ENCODE peak calls at places on chromosome 11, in six cellular contexts. K is HCT116, B is GM23338, V is SK-N-SH, W is neural progenitor cell, R is PC-3. D is an unnamed sample.
A peak's percentile ranks its signal among the peaks of the same experiment; 100 is the strongest.

GRCh38 chr11:40314327-40314726 is 1145.1 kb downstream of the LRRC4C start:
- DNase-seq in V (no peak), R (no peak), W (no peak), B (no peak), K (no peak), D (no peak)

GRCh38 chr11:96242971-96243647 is 99.9 kb downstream of the MAML2 start:
- DNase-seq in R (peak; percentile 95), K (peak; percentile 92), V (peak; percentile 89), W (peak; percentile 87), B (peak; percentile 95), D (no peak)

GRCh38 chr11:117828641-117829368 is 4.3 kb upstream of the FXYD2 start:
- DNase-seq in R (peak; percentile 40), K (no peak), B (no peak), W (no peak), V (no peak), D (no peak)

GRCh38 chr11:46112961-46113617 is 8.2 kb downstream of the PHF21A start:
- DNase-seq in K (peak; percentile 67), W (peak; percentile 73), B (peak; percentile 93), R (peak; percentile 60), V (peak; percentile 64), D (peak; percentile 61)

GRCh38 chr11:3232956-3233355 is 739 bp upstream of the MRGPRE start:
- DNase-seq in W (no peak), K (no peak), B (no peak), V (no peak), R (no peak), D (no peak)

GRCh38 chr11:709109-709997 is 3.3 kb downstream of the EPS8L2 start:
- DNase-seq in V (peak; percentile 37), K (no peak), R (no peak), W (no peak), B (no peak), D (no peak)

GRCh38 chr11:10414659-10415058 is 40.4 kb upstream of the AMPD3 start:
- DNase-seq in W (no peak), B (peak; percentile 27), R (no peak), V (no peak), K (no peak), D (peak; percentile 90)

GRCh38 chr11:96893988-96894387 is 504.2 kb downstream of the JRKL start:
- DNase-seq in R (no peak), V (no peak), K (no peak), W (no peak), B (peak; percentile 59), D (no peak)

GRCh38 chr11:72721689-72722049 is 30.5 kb downstream of the ARAP1 start:
- DNase-seq in V (no peak), B (no peak), W (no peak), K (no peak), R (no peak), D (peak; percentile 41)

GRCh38 chr11:9688716-9689511 is 25.0 kb downstream of the SWAP70 start:
- DNase-seq in K (no peak), V (peak; percentile 55), W (peak; percentile 52), B (no peak), R (peak; percentile 49), D (no peak)

GRCh38 chr11:114307524-114308203 is 11.5 kb downstream of the NNMT start:
- DNase-seq in R (peak; percentile 63), V (no peak), B (no peak), K (no peak), W (no peak), D (no peak)

GRCh38 chr11:126929186-126930085 is 71.1 kb downstream of the KIRREL3 start:
- DNase-seq in K (no peak), W (no peak), V (no peak), R (no peak), B (no peak), D (no peak)

GRCh38 chr11:134468081-134468668 is 56.1 kb upstream of the B3GAT1 start:
- DNase-seq in V (no peak), R (no peak), W (no peak), B (no peak), K (no peak), D (no peak)

GRCh38 chr11:91136631-91137030 is 913.8 kb upstream of the CHORDC1 start:
- DNase-seq in B (no peak), W (no peak), K (no peak), V (no peak), R (peak; percentile 46), D (no peak)

GRCh38 chr11:17864478-17864941 is 129.9 kb downstream of the KCNC1 start:
- DNase-seq in K (no peak), B (peak; percentile 77), W (peak; percentile 44), R (peak; percentile 49), V (no peak), D (peak; percentile 29)

GRCh38 chr11:34654491-34655334 is 33.8 kb downstream of the EHF start:
- DNase-seq in R (peak; percentile 97), B (peak; percentile 70), K (peak; percentile 81), W (no peak), V (no peak), D (no peak)

GRCh38 chr11:69193151-69193550 is 37.4 kb downstream of the SMIM38 start:
- DNase-seq in B (no peak), V (peak; percentile 75), R (no peak), W (no peak), K (no peak), D (no peak)

GRCh38 chr11:116225784-116226410 is 546.9 kb downstream of the BUD13 start:
- DNase-seq in W (no peak), R (no peak), V (no peak), K (no peak), B (no peak), D (no peak)

GRCh38 chr11:35717520-35717919 is 54.9 kb downstream of the TRIM44 start:
- DNase-seq in V (no peak), W (no peak), B (no peak), R (no peak), K (no peak), D (no peak)

GRCh38 chr11:3158131-3158591 is 6.9 kb downstream of the OSBPL5 start:
- DNase-seq in W (no peak), R (no peak), K (no peak), V (no peak), B (no peak), D (no peak)

GRCh38 chr11:70312401-70313357 is 42.2 kb downstream of the PPFIA1 start:
- DNase-seq in W (no peak), R (no peak), V (no peak), K (no peak), B (peak; percentile 57), D (no peak)

GRCh38 chr11:71309611-71310010 is 57.2 kb upstream of the SHANK2 start:
- DNase-seq in B (no peak), R (no peak), V (no peak), K (no peak), W (no peak), D (no peak)

DNA sequence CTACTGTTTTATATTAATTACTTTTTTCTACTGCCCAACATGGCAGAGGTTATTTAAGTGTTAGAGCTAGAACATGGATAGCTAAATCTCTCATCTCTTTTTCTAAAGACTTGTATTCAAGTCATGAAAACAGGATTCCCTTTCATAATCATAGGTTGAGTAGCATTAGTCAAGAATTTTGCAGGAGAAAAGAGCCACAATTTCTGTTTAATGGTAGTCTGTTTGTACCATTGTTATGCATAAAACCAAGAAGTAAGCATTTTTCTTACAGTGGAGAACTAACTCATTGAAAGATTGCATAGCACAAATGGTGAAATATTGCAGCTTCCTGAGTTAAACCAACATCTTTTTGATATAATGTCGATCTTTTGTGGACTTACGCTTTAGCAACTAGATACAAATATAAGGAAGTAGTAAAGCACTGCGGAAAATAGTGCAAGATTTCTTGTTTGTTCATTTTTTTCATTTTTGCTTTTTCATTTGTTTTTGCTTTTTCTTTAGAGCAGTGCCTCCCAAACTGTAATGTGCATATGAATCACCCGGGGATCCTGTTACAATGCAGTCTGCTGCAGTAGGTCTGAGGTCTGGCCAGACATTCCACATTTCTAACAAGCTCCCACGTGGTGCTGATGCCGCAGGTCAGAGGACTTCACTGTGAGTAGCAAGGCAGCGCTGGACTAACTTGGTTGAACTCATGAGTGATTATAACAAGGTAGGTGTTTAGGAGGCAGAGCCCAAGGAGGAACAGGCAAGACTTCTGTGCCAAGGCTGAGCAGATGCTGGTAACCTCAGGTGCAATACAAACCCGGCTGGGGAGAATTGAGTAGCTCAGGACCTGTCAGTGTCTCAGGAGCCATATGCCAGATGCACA is 4.6 kb downstream of the ETS1 start:
- DNase-seq in W (peak; percentile 50), V (no peak), R (peak; percentile 97), B (peak; percentile 89), K (no peak), D (no peak)
- H3K4me3 ChIP-seq in W (no peak overlapping the region), V (no peak overlapping the region), R (peak overlapping the region; percentile 24), B (peak overlapping the region; percentile 71), K (no peak overlapping the region), D (no peak overlapping the region)

GRCh38 chr11:13680501-13681264 is 12.2 kb downstream of the FAR1 start:
- DNase-seq in B (peak; percentile 17), W (no peak), R (no peak), K (no peak), V (no peak), D (no peak)
- TF ChIP-seq EZH2phosphoT487 in B (no peak), W (no peak), R (no peak), K (no peak), V (no peak), D (no peak)

DNA sequence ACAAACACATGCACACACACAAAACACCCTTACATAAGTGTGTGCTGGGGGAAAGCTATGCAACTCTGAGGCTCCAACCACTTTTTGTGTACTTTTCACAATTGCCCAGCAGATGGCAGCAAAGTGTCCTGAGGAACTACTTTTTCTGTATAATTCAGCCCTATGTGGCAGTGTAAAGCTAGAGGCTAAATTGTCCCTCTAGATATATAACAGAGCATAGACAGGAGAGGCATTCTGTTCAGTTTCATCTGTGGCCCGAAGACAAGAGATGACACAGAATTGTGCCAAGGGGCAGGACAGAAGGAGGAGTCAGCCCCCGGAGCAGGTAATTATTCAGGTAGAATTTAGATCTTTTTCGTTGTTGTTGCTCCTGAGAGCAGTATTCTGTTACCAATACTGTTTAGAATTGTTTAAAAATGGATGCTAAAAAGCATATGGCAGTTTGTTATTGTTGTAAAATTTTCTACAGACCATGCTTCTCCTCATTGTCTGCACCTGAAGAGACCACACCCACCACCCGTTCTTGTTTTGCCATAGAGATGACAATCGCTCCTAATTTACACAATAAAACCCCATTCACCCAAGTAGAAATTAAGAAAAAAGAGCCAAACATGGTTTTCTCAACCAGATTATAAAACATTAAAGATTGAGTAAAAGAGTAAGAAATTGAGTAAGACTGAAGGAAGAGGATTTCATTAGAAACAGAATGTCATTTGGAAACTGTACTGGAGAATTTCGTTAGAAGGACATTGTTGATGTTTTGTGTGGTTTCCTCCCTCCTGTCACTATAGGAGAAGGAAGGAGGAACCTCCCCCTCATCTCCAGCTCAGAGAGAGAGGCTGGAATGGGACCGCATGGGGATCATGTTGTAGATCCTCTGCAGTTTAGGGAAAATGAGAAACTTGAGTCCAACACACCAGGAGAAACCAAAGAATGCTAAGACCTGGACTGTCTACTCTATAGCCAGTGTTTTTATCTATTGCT is 14.5 kb upstream of the MS4A7 start:
- DNase-seq in W (peak; percentile 76), R (peak; percentile 92), K (peak; percentile 42), B (peak; percentile 88), V (peak; percentile 40), D (peak; percentile 79)
- H3K4me3 ChIP-seq in W (no peak overlapping the region), R (no peak overlapping the region), K (no peak overlapping the region), B (peak overlapping the region; percentile 11), V (no peak overlapping the region), D (no peak overlapping the region)

GRCh38 chr11:108293229-108293628 is 70.4 kb downstream of the ATM start:
- DNase-seq in R (no peak), K (no peak), V (no peak), W (no peak), B (no peak), D (no peak)

GRCh38 chr11:108286369-108286768 is 63.5 kb downstream of the ATM start:
- DNase-seq in V (no peak), K (no peak), W (no peak), B (peak; percentile 16), R (no peak), D (no peak)

GRCh38 chr11:108286956-108287355 is 64.1 kb downstream of the ATM start:
- DNase-seq in W (no peak), K (no peak), R (no peak), V (no peak), B (no peak), D (no peak)

GRCh38 chr11:108289699-108290098 is 66.8 kb downstream of the ATM start:
- DNase-seq in V (no peak), K (no peak), B (no peak), W (no peak), R (peak; percentile 51), D (no peak)
- TF ChIP-seq EZH2phosphoT487 in V (no peak), K (no peak), B (no peak), W (no peak), R (no peak), D (no peak)

D was measured in MM.1S.